ENCODE peak calls at places on chromosomes 3 and 15, in four cellular contexts. A is left ventricle myocardium inferior; F is CD4-positive, alpha-beta T cell; C is activated B cell treated with CpG ODN at 0.5 μM for 24 hours. Z is an unnamed sample.

GRCh38 chr3:188693435-188693834 is 478.3 kb upstream of the TPRG1 start:
- DNase-seq in A (no peak), F (no peak), C (no peak), Z (no peak)

GRCh38 chr3:65706786-65707568 is 331.7 kb downstream of the MAGI1 start:
- DNase-seq in A (no peak), F (no peak), C (no peak), Z (no peak)

GRCh38 chr3:157351981-157352380 is 84.7 kb upstream of the PTX3 start:
- DNase-seq in A (no peak), F (no peak), C (no peak), Z (no peak)

GRCh38 chr3:17153209-17153608 is 268.5 kb downstream of the PLCL2 start:
- DNase-seq in A (no peak), F (no peak), C (no peak), Z (no peak)

GRCh38 chr3:169780738-169781137 is 7.5 kb downstream of the MYNN start:
- DNase-seq in A (no peak), F (no peak), C (no peak), Z (no peak)

GRCh38 chr3:57512174-57512573 is 32.0 kb downstream of the DNAH12 start:
- DNase-seq in A (no peak), F (no peak), C (no peak), Z (no peak)

GRCh38 chr3:188869628-188870027 is 302.1 kb upstream of the TPRG1 start:
- DNase-seq in A (no peak), F (no peak), C (no peak), Z (no peak)

GRCh38 chr3:23750573-23751484 is 54.9 kb upstream of the UBE2E1 start:
- DNase-seq in A (no peak), F (no peak), C (no peak), Z (no peak)

GRCh38 chr15:35657679-35658201 is 111.8 kb upstream of the DPH6 start:
- DNase-seq in A (no peak), F (no peak), C (no peak), Z (no peak)

GRCh38 chr3:31466016-31466415 is 66.7 kb upstream of the STT3B start:
- DNase-seq in A (no peak), F (no peak), C (no peak), Z (no peak)

GRCh38 chr15:88913017-88913849 is at the start of gene MFGE8:
- DNase-seq in A (peak; percentile 87), F (peak; percentile 53), C (peak; percentile 66), Z (peak; percentile 80)

GRCh38 chr15:88909956-88910831 is 3.0 kb downstream of the MFGE8 start:
- DNase-seq in A (no peak), F (no peak), C (no peak), Z (no peak)

GRCh38 chr15:88912500-88912921 is 668 bp downstream of the MFGE8 start:
- DNase-seq in A (peak; percentile 53), F (no peak), C (no peak), Z (no peak)

GRCh38 chr15:88913850-88914169 is 631 bp upstream of the MFGE8 start:
- DNase-seq in A (no peak), F (no peak), C (no peak), Z (no peak)

GRCh38 chr15:88911766-88912118 is 1.4 kb downstream of the MFGE8 start:
- DNase-seq in A (peak; percentile 45), F (no peak), C (no peak), Z (no peak)
- TF ChIP-seq CTCF in A (no peak), F (no peak), C (no peak), Z (no peak)

DNA sequence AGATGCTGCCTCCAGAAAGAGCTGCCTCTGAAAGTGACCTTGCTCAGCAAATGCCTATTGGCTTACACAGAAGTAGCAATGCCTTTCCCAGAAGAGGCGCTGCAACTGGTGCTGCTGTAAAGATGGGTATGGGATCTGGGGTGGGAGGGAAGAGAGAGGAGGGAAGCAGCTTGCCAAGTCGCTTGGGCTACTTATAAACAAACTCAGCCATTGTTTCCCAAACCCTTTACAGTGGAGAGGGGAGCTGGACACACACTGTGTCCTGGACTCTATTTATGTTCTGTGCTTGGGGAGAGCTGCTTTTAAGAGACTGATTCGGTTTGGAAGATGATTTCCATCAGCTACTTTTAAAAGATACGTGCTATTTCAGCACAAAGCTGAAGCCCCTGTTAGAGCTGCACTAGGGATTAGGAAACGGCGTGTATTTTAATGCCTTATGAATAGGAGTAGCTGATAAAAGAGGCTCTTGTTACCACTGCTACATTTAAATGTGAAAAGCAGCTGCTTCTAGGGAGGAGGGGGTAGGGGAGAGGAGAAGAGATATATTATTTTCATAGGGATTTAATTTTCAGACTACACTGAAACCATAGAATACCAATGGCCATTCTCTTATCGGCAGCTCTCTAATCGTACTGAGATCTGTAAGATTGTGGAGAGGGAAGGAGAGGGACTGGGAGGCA is 440.6 kb downstream of the MCTP2 start:
- DNase-seq in A (no peak), F (no peak), C (no peak), Z (no peak)
- TF ChIP-seq CTCF in A (no peak), F (no peak), C (no peak), Z (peak; percentile 29)

DNA sequence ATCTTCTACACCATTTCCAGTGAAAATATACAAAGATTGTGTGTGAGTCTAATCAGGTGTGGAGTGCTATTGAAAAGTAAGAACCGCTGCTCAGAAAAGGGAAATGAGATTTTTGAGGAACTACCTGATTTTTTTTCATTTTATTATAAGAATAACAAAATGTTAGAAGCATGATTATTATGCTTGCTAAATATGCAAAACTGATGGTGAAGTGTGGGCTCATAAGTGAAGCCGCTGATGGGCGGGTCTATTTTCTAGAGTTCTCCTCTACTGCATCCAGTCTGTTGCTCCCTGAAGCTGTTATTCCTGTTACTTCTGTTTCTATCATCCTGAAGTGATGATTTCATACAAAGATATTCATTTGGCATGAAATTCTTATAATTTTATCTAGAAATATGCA is 612.0 kb downstream of the CADM2 start:
- DNase-seq in A (no peak), F (no peak), C (no peak), Z (no peak)
- TF ChIP-seq CTCF in A (no peak), F (no peak), C (no peak), Z (no peak)

GRCh38 chr3:121852256-121852655 is 17.2 kb downstream of the EAF2 start:
- DNase-seq in A (no peak), F (no peak), C (no peak), Z (no peak)
- TF ChIP-seq CTCF in A (no peak), F (no peak), C (no peak), Z (no peak)

GRCh38 chr3:14913926-14914776 is 33.2 kb upstream of the NR2C2 start:
- DNase-seq in A (no peak), F (no peak), C (no peak), Z (no peak)
- TF ChIP-seq CTCF in A (no peak), F (no peak), C (no peak), Z (peak; percentile 62)